ENCODE peak calls at places on chromosome 15, in ten cellular contexts. Z is H7; V is activated gamma-delta T cell; G is AG08396; Q is cardiac fibroblast; R is neural crest cell; Y is stimulated activated effector memory CD8-positive, alpha-beta T cell treated with anti-CD3 and anti-CD28 coated beads, Interleukin-12 subunit alpha, Interleukin-12 subunit beta, amount 100 ng/mL, for 72 hours; B is hippocampal formation; L is CD4-positive, alpha-beta T cell; F is HuH-7. J is an unnamed sample.

GRCh38 chr15:36742696-36743095 is 163.3 kb downstream of the CDIN1 start:
- DNase-seq in Z (no peak), V (no peak), G (no peak), Q (no peak), R (no peak), Y (no peak), B (no peak), L (no peak), F (peak), J (no peak)

GRCh38 chr15:55799287-55800212 is 56.6 kb upstream of the PRTG start:
- DNase-seq in Z (peak), V (no peak), G (peak), Q (peak), R (peak), Y (no peak), B (no peak), L (no peak), F (peak), J (no peak)

GRCh38 chr15:90191344-90191687 is 9.8 kb upstream of the SEMA4B start:
- DNase-seq in Z (no peak), V (no peak), G (no peak), Q (no peak), R (no peak), Y (no peak), B (no peak), L (no peak), F (no peak), J (no peak)

GRCh38 chr15:58551084-58551763 is 119.4 kb downstream of the LIPC start:
- DNase-seq in Z (no peak), V (no peak), G (no peak), Q (no peak), R (no peak), Y (no peak), B (no peak), L (no peak), F (no peak), J (no peak)

GRCh38 chr15:66783327-66784124 is 81.5 kb downstream of the SMAD6 start:
- DNase-seq in Z (no peak), V (no peak), G (no peak), Q (no peak), R (no peak), Y (no peak), B (no peak), L (no peak), F (no peak), J (no peak)

GRCh38 chr15:63372018-63372705 is 9.5 kb downstream of the CA12 start:
- DNase-seq in Z (peak), V (no peak), G (peak), Q (peak), R (no peak), Y (no peak), B (no peak), L (no peak), F (no peak), J (no peak)

GRCh38 chr15:101324513-101325177 is 29.6 kb upstream of the SNRPA1 start:
- DNase-seq in Z (no peak), V (no peak), G (no peak), Q (no peak), R (no peak), Y (no peak), B (no peak), L (no peak), F (peak), J (no peak)

GRCh38 chr15:23074684-23075083 is 35.3 kb upstream of the TUBGCP5 start:
- DNase-seq in Z (no peak), V (no peak), G (no peak), Q (no peak), R (no peak), Y (no peak), B (no peak), L (no peak), F (no peak), J (peak)

GRCh38 chr15:26179906-26180305 is 316.8 kb upstream of the ATP10A start:
- DNase-seq in Z (peak), V (no peak), G (no peak), Q (no peak), R (no peak), Y (no peak), B (peak), L (no peak), F (no peak), J (no peak)

GRCh38 chr15:25847066-25847465 is 16.1 kb downstream of the ATP10A start:
- DNase-seq in Z (peak), V (no peak), G (no peak), Q (no peak), R (no peak), Y (no peak), B (no peak), L (no peak), F (no peak), J (no peak)

GRCh38 chr15:58426501-58426900 is 5.3 kb upstream of the LIPC start:
- DNase-seq in Z (no peak), V (no peak), G (no peak), Q (no peak), R (no peak), Y (no peak), B (no peak), L (no peak), F (no peak), J (no peak)

GRCh38 chr15:91021516-91022074 is 799 bp downstream of the VPS33B start:
- DNase-seq in Z (no peak), V (no peak), G (no peak), Q (peak), R (no peak), Y (no peak), B (no peak), L (no peak), F (no peak), J (no peak)

GRCh38 chr15:93030430-93031102 is 58.4 kb downstream of the RGMA start:
- DNase-seq in Z (peak), V (no peak), G (peak), Q (peak), R (peak), Y (peak), B (peak), L (peak), F (peak), J (peak)

GRCh38 chr15:43932907-43933306 is 106.1 kb downstream of the WDR76 start:
- DNase-seq in Z (no peak), V (no peak), G (no peak), Q (peak), R (no peak), Y (no peak), B (no peak), L (no peak), F (no peak), J (no peak)

GRCh38 chr15:63939531-63940130 is 105.9 kb upstream of the HERC1 start:
- DNase-seq in Z (no peak), V (no peak), G (peak), Q (peak), R (no peak), Y (no peak), B (no peak), L (no peak), F (no peak), J (no peak)

GRCh38 chr15:74007820-74008371 is 13.4 kb downstream of the PML start:
- DNase-seq in Z (no peak), V (no peak), G (no peak), Q (no peak), R (no peak), Y (no peak), B (no peak), L (peak), F (no peak), J (no peak)

GRCh38 chr15:25680659-25680970 is 182.5 kb downstream of the ATP10A start:
- DNase-seq in Z (no peak), V (no peak), G (no peak), Q (no peak), R (no peak), Y (no peak), B (no peak), L (no peak), F (no peak), J (no peak)

GRCh38 chr15:31340047-31340446 is 13.4 kb downstream of the KLF13 start:
- DNase-seq in Z (no peak), V (no peak), G (no peak), Q (no peak), R (no peak), Y (no peak), B (no peak), L (no peak), F (no peak), J (no peak)

GRCh38 chr15:68789921-68790575 is 30.6 kb downstream of the ANP32A start:
- DNase-seq in Z (peak), V (no peak), G (peak), Q (no peak), R (no peak), Y (no peak), B (peak), L (no peak), F (no peak), J (peak)

GRCh38 chr15:85592148-85592547 is 202.6 kb downstream of the KLHL25 start:
- DNase-seq in Z (no peak), V (no peak), G (peak), Q (peak), R (no peak), Y (no peak), B (no peak), L (no peak), F (no peak), J (no peak)

GRCh38 chr15:36294359-36294758 is 285.1 kb upstream of the CDIN1 start:
- DNase-seq in Z (no peak), V (no peak), G (no peak), Q (no peak), R (no peak), Y (no peak), B (no peak), L (no peak), F (no peak), J (no peak)

GRCh38 chr15:57736591-57736990 is 30.1 kb downstream of the POLR2M start:
- DNase-seq in Z (no peak), V (no peak), G (no peak), Q (no peak), R (no peak), Y (no peak), B (no peak), L (no peak), F (no peak), J (no peak)

GRCh38 chr15:88255496-88256171 is 905 bp downstream of the NTRK3 start:
- DNase-seq in Z (peak), V (no peak), G (peak), Q (no peak), R (peak), Y (no peak), B (no peak), L (no peak), F (no peak), J (no peak)

GRCh38 chr15:100934735-100935134 is 15.6 kb downstream of the LRRK1 start:
- DNase-seq in Z (peak), V (no peak), G (no peak), Q (peak), R (no peak), Y (no peak), B (no peak), L (no peak), F (no peak), J (no peak)

GRCh38 chr15:74251187-74251811 is 15.2 kb downstream of the CCDC33 start:
- DNase-seq in Z (no peak), V (no peak), G (no peak), Q (no peak), R (no peak), Y (no peak), B (peak), L (no peak), F (no peak), J (no peak)

GRCh38 chr15:25667829-25668228 is 195.3 kb downstream of the ATP10A start:
- DNase-seq in Z (peak), V (no peak), G (no peak), Q (no peak), R (no peak), Y (no peak), B (no peak), L (no peak), F (no peak), J (no peak)

GRCh38 chr15:70480196-70480856 is 283.0 kb downstream of the UACA start:
- DNase-seq in Z (no peak), V (no peak), G (no peak), Q (no peak), R (no peak), Y (peak), B (no peak), L (peak), F (no peak), J (no peak)

GRCh38 chr15:66110788-66111187 is 142.8 kb downstream of the MEGF11 start:
- DNase-seq in Z (no peak), V (no peak), G (no peak), Q (no peak), R (no peak), Y (no peak), B (no peak), L (no peak), F (no peak), J (no peak)

GRCh38 chr15:91043190-91043874 is 20.9 kb upstream of the VPS33B start:
- DNase-seq in Z (peak), V (no peak), G (no peak), Q (no peak), R (no peak), Y (no peak), B (no peak), L (no peak), F (no peak), J (no peak)